ENCODE peak calls at places on chromosomes 5 and 9, in four cellular contexts. T, M, K and Q are unnamed samples. For H3K4me1 and H3K9me3, the result is how much of the 10 kb centered on the place peaks cover.

GRCh38 chr5:168364738-168365550 is 73.5 kb downstream of the WWC1 start:
- DNase-seq in M (no peak), T (peak), K (peak), Q (no peak)

GRCh38 chr5:181281077-181281983 is 20.4 kb upstream of the TRIM52 start:
- DNase-seq in T (no peak), M (no peak), K (no peak), Q (no peak)

GRCh38 chr5:56429110-56429561 is 196.0 kb upstream of the ANKRD55 start:
- DNase-seq in M (peak), K (no peak), T (no peak), Q (no peak)

GRCh38 chr9:91948423-91949292 is 1.4 kb downstream of the ROR2 start:
- DNase-seq in K (peak), M (no peak), T (peak), Q (no peak)

GRCh38 chr9:85040806-85041575 is 371.5 kb downstream of the NTRK2 start:
- DNase-seq in K (no peak), M (no peak), T (no peak), Q (no peak)

GRCh38 chr5:150309101-150309897 is 6.6 kb upstream of the ARSI start:
- DNase-seq in M (no peak), T (no peak), K (no peak), Q (peak)

GRCh38 chr5:100595152-100595811 is 60.1 kb downstream of the FAM174A start:
- DNase-seq in M (peak), K (peak), T (no peak), Q (no peak)

GRCh38 chr5:58969253-58969652 is 386.4 kb downstream of the RAB3C start:
- DNase-seq in K (no peak), M (no peak), T (no peak), Q (no peak)

GRCh38 chr9:126501383-126502331 is 112.1 kb upstream of the LMX1B start:
- DNase-seq in M (no peak), K (no peak), T (no peak), Q (peak)

GRCh38 chr9:92135576-92135975 is 20.4 kb upstream of the SPTLC1 start:
- DNase-seq in T (no peak), M (no peak), K (no peak), Q (no peak)

GRCh38 chr5:147084702-147085101 is 150.1 kb upstream of the STK32A start:
- DNase-seq in T (no peak), M (no peak), K (no peak), Q (no peak)

GRCh38 chr5:14464661-14465060 is 116.9 kb upstream of the OTULINL start:
- DNase-seq in M (no peak), K (no peak), T (no peak), Q (no peak)

GRCh38 chr9:109027176-109027575 is 13.9 kb upstream of the CTNNAL1 start:
- DNase-seq in T (no peak), M (no peak), K (no peak), Q (no peak)

GRCh38 chr9:21028476-21028875 is 3.0 kb downstream of the HACD4 start:
- DNase-seq in T (no peak), K (no peak), M (no peak), Q (no peak)

GRCh38 chr9:72775570-72775969 is 177.3 kb downstream of the ALDH1A1 start:
- DNase-seq in K (no peak), M (no peak), T (no peak), Q (no peak)

GRCh38 chr9:72807765-72808445 is 144.9 kb downstream of the ALDH1A1 start:
- DNase-seq in T (no peak), K (peak), M (no peak), Q (no peak)

GRCh38 chr9:86948153-86948929 is 1.0 kb upstream of the GAS1 start:
- DNase-seq in M (peak), T (peak), K (peak), Q (peak)

GRCh38 chr9:36100532-36100931 is 36.0 kb upstream of the GLIPR2 start:
- DNase-seq in M (no peak), K (no peak), T (no peak), Q (no peak)

GRCh38 chr5:73853091-73853490 is 227.1 kb downstream of the ARHGEF28 start:
- DNase-seq in M (no peak), K (peak), T (no peak), Q (no peak)

GRCh38 chr5:111748304-111748763 is 8.7 kb downstream of the NREP start:
- DNase-seq in K (peak), T (no peak), M (no peak), Q (peak)

GRCh38 chr5:134451618-134452505 is 40.2 kb upstream of the CDKN2AIPNL start:
- DNase-seq in M (peak), T (peak), K (peak), Q (peak)

DNA sequence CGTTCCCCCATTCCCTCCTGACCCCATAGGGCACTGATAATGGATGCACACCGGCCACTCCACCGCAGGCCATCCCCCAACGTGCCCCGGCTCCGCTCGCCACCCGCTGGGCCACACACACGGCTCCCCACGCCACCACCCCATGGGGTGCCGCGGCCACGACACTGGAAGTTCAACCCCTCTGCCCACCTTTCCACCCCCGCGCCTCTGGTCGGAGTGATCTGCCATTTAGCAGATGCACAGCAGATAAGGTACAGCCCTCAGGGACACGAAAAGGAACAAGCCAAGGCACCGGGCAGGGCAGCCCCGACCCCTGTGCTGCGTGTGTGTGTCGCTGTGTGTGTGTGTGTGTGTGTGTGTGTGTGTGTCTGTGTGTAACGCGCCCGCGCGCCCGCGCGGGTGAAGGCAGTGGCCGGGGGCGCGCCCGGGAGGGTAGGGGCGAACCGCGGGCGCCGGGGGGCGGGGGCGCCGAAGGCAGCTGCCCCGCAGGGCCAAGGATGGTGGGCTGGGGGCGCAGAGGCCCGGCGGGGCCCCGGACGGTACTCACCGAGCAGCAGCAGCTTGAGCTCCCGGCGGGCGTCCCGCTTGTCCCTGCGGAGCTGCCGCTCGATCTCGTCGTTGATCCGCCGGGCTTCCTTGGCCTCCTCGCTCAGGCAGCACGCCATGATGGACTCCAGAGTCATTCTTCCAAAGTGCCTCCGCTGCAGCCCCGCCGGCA is 899 bp downstream of the GNAQ start:
- DNase-seq in K (peak), T (peak), M (peak), Q (no peak)
- H3K4me1 ChIP-seq in K (under half), T (under half), M (under half), Q (under half)

DNA sequence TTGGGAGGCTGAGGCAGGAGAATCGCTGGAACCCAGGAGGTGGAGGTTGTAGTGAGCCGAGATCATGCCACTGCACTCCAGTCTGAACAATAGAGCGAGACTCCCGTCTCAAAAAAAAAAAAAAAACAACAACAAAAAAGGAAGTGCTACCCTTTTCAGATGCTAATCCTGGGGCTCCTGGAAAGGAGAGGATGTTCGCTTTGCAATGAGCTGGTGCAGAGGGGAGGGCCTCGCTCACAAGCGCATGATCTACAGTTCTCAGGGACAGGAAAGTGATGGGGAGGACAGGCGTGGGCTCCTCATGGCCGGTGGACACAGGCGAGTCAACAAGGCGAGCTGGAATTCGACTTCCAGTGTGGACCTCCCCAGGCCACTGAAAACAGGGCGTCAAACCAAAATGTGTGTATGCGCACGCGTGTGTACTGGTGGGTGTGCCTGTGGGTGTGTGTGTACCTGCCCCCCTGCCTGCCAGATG is 54.2 kb downstream of the USP20 start:
- DNase-seq in T (peak), M (no peak), K (no peak), Q (no peak)
- H3K4me3 ChIP-seq in T (no peak), M (no peak), K (no peak), Q (no peak)

GRCh38 chr9:111561165-111561719 is 36.3 kb downstream of the ZNF483 start:
- DNase-seq in K (no peak), T (no peak), M (no peak), Q (no peak)
- H3K9me3 ChIP-seq in K (under half), T (under half), M (under half), Q (under half)

GRCh38 chr9:123551636-123552203 is 195.7 kb downstream of the CRB2 start:
- DNase-seq in T (no peak), K (no peak), M (no peak), Q (no peak)
- H3K4me1 ChIP-seq in T (under half), K (under half), M (under half), Q (under half)

DNA sequence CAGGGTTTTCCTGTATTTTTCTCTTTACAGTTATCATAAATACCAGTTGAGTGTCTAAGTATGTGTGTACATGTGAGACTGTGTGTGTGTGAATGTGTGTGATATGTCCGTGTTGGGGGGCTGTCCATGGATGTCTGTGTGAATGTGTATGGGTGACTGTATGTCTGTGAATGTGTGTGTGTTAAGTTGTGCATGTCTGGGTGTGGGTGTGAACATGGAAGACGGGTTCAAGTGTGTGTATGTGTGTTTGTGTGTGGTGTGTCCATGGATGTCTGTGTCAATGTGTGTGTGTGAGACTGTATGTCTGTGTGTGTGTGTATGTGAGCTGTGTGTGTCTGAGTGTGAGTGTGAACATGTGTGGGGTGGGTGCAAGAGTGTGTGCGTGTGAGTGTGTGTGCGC is 55.0 kb downstream of the VAV2 start:
- DNase-seq in M (no peak), T (no peak), K (no peak), Q (no peak)
- H3K4me3 ChIP-seq in M (no peak), T (no peak), K (no peak), Q (no peak)

GRCh38 chr5:1057841-1058548 is 49.4 kb downstream of the NKD2 start:
- DNase-seq in T (no peak), K (no peak), M (peak), Q (no peak)
- H3K9me3 ChIP-seq in T (under half), K (under half), M (under half), Q (under half)

GRCh38 chr5:116517557-116517956 is 57.1 kb downstream of the SEMA6A start:
- DNase-seq in M (no peak), K (no peak), T (no peak), Q (no peak)

GRCh38 chr5:116518423-116518822 is 56.2 kb downstream of the SEMA6A start:
- DNase-seq in K (peak), M (no peak), T (no peak), Q (no peak)

GRCh38 chr5:116510525-116510924 is 64.1 kb downstream of the SEMA6A start:
- DNase-seq in T (no peak), K (no peak), M (no peak), Q (no peak)

GRCh38 chr5:116516021-116516420 is 58.6 kb downstream of the SEMA6A start:
- DNase-seq in K (no peak), T (no peak), M (no peak), Q (no peak)

GRCh38 chr5:116514521-116514920 is 60.1 kb downstream of the SEMA6A start:
- DNase-seq in M (no peak), K (no peak), T (no peak), Q (no peak)
- H3K4me1 ChIP-seq in M (under half), K (under half), T (under half), Q (under half)

GRCh38 chr5:76547891-76548524 is 75.2 kb downstream of the F2RL2 start:
- DNase-seq in K (no peak), T (no peak), M (no peak), Q (no peak)
- H3K4me3 ChIP-seq in K (no peak), T (peak), M (no peak), Q (no peak)

GRCh38 chr5:2703615-2704014 is 47.9 kb downstream of the IRX2 start:
- DNase-seq in T (no peak), M (no peak), K (no peak), Q (no peak)

GRCh38 chr5:2708132-2708531 is 43.3 kb downstream of the IRX2 start:
- DNase-seq in M (no peak), T (no peak), K (no peak), Q (no peak)

GRCh38 chr5:2704806-2705645 is 46.5 kb downstream of the IRX2 start:
- DNase-seq in K (no peak), T (no peak), M (no peak), Q (no peak)

GRCh38 chr5:2704111-2704510 is 47.4 kb downstream of the IRX2 start:
- DNase-seq in T (no peak), M (no peak), K (no peak), Q (no peak)

GRCh38 chr5:2705861-2706260 is 45.6 kb downstream of the IRX2 start:
- DNase-seq in M (no peak), K (no peak), T (no peak), Q (no peak)
- H3K9me3 ChIP-seq in M (under half), K (under half), T (under half), Q (under half)

DNA sequence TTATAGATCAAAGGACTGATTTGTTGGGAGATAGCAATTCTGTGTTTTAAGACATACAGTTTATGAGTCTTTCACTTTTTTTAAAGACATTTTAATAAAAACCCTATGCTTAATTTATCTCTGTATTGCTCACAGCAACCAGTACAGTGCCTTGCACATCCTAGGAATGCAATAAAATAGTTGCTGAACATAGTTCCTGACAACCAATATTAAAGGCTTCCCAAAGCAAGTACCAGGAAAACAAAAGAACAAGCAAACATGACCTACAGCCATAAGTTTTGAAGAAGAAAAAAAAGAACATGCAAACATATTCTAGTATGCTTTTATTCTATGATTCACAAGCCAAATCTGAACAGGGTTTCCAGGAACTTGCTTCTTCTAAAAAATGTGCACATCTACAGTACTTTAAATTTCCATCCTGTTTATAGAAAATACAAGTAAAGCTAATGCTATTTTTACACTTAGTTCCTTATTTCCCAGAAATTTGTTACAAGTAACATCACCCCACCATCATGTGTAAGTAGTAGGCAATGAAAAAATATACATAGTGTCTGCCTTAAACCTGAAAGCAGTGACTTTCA is 4.5 kb downstream of the CEMIP2 start:
- DNase-seq in T (no peak), K (no peak), M (no peak), Q (no peak)
- H3K4me1 ChIP-seq in T (under half), K (half or more), M (under half), Q (half or more)